ENCODE peak calls at places on chromosomes 6 and 20, in four cellular contexts. V is left lung, P is esophagus squamous epithelium, B is left ventricle myocardium inferior. A is an unnamed sample.

GRCh38 chr6:166977626-166978550 is 21.3 kb upstream of the CEP43 start:
- DNase-seq in B (no peak), P (no peak), V (no peak), A (no peak)

GRCh38 chr6:114220241-114220640 is 122.6 kb downstream of the HS3ST5 start:
- DNase-seq in B (no peak), P (no peak), V (no peak), A (no peak)

GRCh38 chr6:34386316-34387137 is 5.9 kb downstream of the NUDT3 start:
- DNase-seq in P (no peak), B (no peak), V (no peak), A (no peak)

GRCh38 chr6:83615025-83615999 is 93.6 kb downstream of the SNAP91 start:
- DNase-seq in V (no peak), P (no peak), B (no peak), A (no peak)

GRCh38 chr20:20520776-20521175 is 152.9 kb downstream of the INSM1 start:
- DNase-seq in B (no peak), V (no peak), P (no peak), A (no peak)

GRCh38 chr6:129852257-129852858 is 8.8 kb downstream of the TMEM244 start:
- DNase-seq in V (no peak), B (no peak), P (no peak), A (no peak)

GRCh38 chr6:6620752-6621151 is 32.2 kb downstream of the LY86 start:
- DNase-seq in P (no peak), B (no peak), V (no peak), A (no peak)

GRCh38 chr20:11372831-11373230 is 544.9 kb upstream of the BTBD3 start:
- DNase-seq in P (no peak), V (no peak), B (no peak), A (no peak)

GRCh38 chr6:5416250-5416649 is 154.9 kb downstream of the FARS2 start:
- DNase-seq in P (no peak), B (no peak), V (no peak), A (no peak)

GRCh38 chr20:50381771-50382593 is 128.2 kb upstream of the PTPN1 start:
- DNase-seq in V (peak), P (no peak), B (no peak), A (no peak)

GRCh38 chr6:43334466-43335095 is 26.0 kb upstream of the CRIP3 start:
- DNase-seq in B (no peak), V (no peak), P (no peak), A (no peak)

GRCh38 chr6:153044295-153044694 is 41.8 kb upstream of the MTRF1L start:
- DNase-seq in B (no peak), P (no peak), V (no peak), A (no peak)

GRCh38 chr6:82097676-82098075 is 149.9 kb downstream of the IBTK start:
- DNase-seq in V (no peak), B (no peak), P (no peak), A (no peak)

GRCh38 chr6:82088978-82089855 is 158.3 kb downstream of the IBTK start:
- DNase-seq in B (no peak), P (no peak), V (no peak), A (no peak)

GRCh38 chr6:82094166-82094806 is 153.3 kb downstream of the IBTK start:
- DNase-seq in B (no peak), P (no peak), V (no peak), A (no peak)

DNA sequence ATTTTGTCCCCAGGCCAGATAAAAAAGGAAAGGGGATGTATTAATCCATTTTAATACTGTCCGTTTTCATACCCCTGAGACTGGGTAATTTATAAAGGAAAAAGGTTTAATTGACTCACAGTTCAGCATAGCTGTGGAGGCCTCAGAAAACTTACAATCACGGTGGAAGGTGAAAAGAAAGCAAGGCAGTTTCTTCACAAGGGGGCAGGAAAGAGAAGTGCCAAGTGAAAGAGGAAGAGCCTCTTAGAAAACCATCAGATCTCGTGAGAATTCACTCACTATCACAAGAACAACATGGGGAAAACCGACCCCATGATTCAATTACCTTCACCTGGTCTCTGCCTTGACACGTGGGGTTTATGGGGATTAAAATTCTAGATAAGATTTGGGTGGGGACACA is 152.5 kb downstream of the IBTK start:
- DNase-seq in B (no peak), V (no peak), P (no peak), A (no peak)
- TF ChIP-seq CTCF in B (no peak), V (no peak), P (no peak), A (no peak)

GRCh38 chr6:56246941-56247653 is at the start of gene COL21A1:
- DNase-seq in V (peak), B (peak), P (no peak), A (peak)
- TF ChIP-seq CTCF in V (no peak), B (peak), P (peak), A (peak)

DNA sequence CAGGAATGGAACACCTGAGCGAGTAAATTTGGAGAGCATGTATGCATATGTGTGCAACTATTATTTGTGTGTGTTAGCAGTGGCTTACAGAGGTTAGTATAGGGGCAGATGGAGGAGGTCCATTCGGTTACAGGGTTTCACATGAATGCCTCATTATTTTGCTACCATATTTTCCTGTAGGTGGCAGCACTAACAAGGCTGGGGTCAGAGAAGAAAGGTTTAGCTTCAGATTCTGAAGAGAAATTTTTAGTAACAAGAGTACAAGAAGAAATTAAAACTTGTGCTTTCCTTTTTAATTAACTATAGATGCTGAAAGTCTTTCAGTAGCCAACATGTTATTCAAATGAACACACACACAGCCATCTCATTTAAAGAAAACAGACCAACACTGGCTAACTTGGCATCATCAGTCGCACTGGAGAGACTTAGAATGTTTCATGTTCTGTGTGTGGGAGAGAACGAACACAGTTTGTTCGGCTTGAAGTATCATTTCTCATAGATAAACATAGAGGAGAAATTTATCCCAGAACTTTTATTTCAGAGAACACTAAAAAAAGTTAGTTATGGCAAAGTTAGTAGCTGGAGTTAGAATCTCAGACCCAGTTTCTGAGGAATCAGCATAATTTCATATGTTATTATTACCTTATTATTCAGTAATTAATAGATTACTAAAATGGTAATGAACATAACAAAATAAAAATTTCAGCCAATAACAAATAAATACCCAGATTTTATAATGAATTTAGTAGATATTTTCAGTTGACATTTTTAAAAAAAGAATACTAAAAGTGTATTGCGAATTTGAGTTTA is 314.0 kb upstream of the RSPO3 start:
- DNase-seq in P (no peak), B (no peak), V (no peak), A (no peak)
- TF ChIP-seq CTCF in P (peak), B (peak), V (peak), A (peak)

DNA sequence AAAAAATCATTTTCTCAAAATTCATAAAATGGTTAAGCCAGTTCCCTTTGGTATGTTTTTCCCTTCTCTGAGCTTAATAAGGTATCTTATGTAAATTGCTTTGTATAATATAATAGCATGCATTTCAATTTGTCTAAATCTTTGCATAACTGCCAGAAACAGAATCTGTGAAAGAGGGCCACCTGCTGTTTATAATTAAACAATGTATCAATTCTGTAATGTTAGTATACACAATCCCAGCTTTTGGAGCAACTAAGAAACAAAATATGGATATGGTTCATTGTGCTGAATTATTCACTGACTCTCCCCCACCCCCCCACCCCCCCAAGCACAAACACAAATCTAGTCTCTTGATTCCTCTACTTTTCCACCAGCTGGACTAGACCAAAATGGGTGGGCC is 54.8 kb downstream of the GPX5 start:
- DNase-seq in V (no peak), P (no peak), B (no peak), A (no peak)
- TF ChIP-seq CTCF in V (no peak), P (no peak), B (no peak), A (no peak)

GRCh38 chr6:134074151-134074712 is 21.8 kb upstream of the SLC2A12 start:
- DNase-seq in V (no peak), P (no peak), B (no peak), A (no peak)
- TF ChIP-seq CTCF in V (no peak), P (no peak), B (no peak), A (no peak)